ENCODE peak calls at places on chromosomes 5 and 9, in ten cellular contexts. One of them, this sample, is unnamed.

GRCh38 chr5:33257807-33258491 is 182.8 kb upstream of the TARS1 start:
- DNase-seq in fibroblast of gingiva: peak
- DNase-seq in tibial artery: no peak
- DNase-seq in dorsolateral prefrontal cortex: no peak
- DNase-seq in heart left ventricle: no peak
- DNase-seq in mesenteric fat pad: no peak
- DNase-seq in nephron progenitor cell: no peak
- DNase-seq in amniotic stem cell: peak
- DNase-seq in EL: peak
- DNase-seq in HT1080: peak
- DNase-seq in this sample: peak

GRCh38 chr9:94853887-94854286 is 127.4 kb downstream of the AOPEP start:
- DNase-seq in fibroblast of gingiva: no peak
- DNase-seq in tibial artery: no peak
- DNase-seq in dorsolateral prefrontal cortex: no peak
- DNase-seq in heart left ventricle: no peak
- DNase-seq in mesenteric fat pad: no peak
- DNase-seq in nephron progenitor cell: no peak
- DNase-seq in amniotic stem cell: no peak
- DNase-seq in EL: no peak
- DNase-seq in HT1080: peak
- DNase-seq in this sample: no peak

GRCh38 chr5:168177831-168178450 is 113.5 kb upstream of the WWC1 start:
- DNase-seq in fibroblast of gingiva: no peak
- DNase-seq in tibial artery: no peak
- DNase-seq in dorsolateral prefrontal cortex: no peak
- DNase-seq in heart left ventricle: peak
- DNase-seq in mesenteric fat pad: no peak
- DNase-seq in nephron progenitor cell: peak
- DNase-seq in amniotic stem cell: no peak
- DNase-seq in EL: no peak
- DNase-seq in HT1080: no peak
- DNase-seq in this sample: no peak

GRCh38 chr9:98740226-98740881 is 31.6 kb upstream of the GABBR2 start:
- DNase-seq in fibroblast of gingiva: no peak
- DNase-seq in tibial artery: no peak
- DNase-seq in dorsolateral prefrontal cortex: no peak
- DNase-seq in heart left ventricle: no peak
- DNase-seq in mesenteric fat pad: no peak
- DNase-seq in nephron progenitor cell: no peak
- DNase-seq in amniotic stem cell: no peak
- DNase-seq in EL: no peak
- DNase-seq in HT1080: no peak
- DNase-seq in this sample: no peak

GRCh38 chr5:121758640-121759039 is 93.0 kb upstream of the FTMT start:
- DNase-seq in fibroblast of gingiva: no peak
- DNase-seq in tibial artery: no peak
- DNase-seq in dorsolateral prefrontal cortex: no peak
- DNase-seq in heart left ventricle: no peak
- DNase-seq in mesenteric fat pad: no peak
- DNase-seq in nephron progenitor cell: no peak
- DNase-seq in amniotic stem cell: no peak
- DNase-seq in EL: no peak
- DNase-seq in HT1080: no peak
- DNase-seq in this sample: no peak

GRCh38 chr5:83222906-83223305 is 145.6 kb downstream of the XRCC4 start:
- DNase-seq in fibroblast of gingiva: no peak
- DNase-seq in tibial artery: no peak
- DNase-seq in dorsolateral prefrontal cortex: no peak
- DNase-seq in heart left ventricle: no peak
- DNase-seq in mesenteric fat pad: no peak
- DNase-seq in nephron progenitor cell: no peak
- DNase-seq in amniotic stem cell: no peak
- DNase-seq in EL: no peak
- DNase-seq in HT1080: no peak
- DNase-seq in this sample: no peak

GRCh38 chr5:73274870-73275756 is 102.1 kb downstream of the TMEM174 start:
- DNase-seq in fibroblast of gingiva: peak
- DNase-seq in tibial artery: peak
- DNase-seq in dorsolateral prefrontal cortex: peak
- DNase-seq in heart left ventricle: no peak
- DNase-seq in mesenteric fat pad: no peak
- DNase-seq in nephron progenitor cell: no peak
- DNase-seq in amniotic stem cell: no peak
- DNase-seq in EL: no peak
- DNase-seq in HT1080: no peak
- DNase-seq in this sample: peak

GRCh38 chr5:43348207-43348606 is 35.0 kb upstream of the HMGCS1 start:
- DNase-seq in fibroblast of gingiva: no peak
- DNase-seq in tibial artery: no peak
- DNase-seq in dorsolateral prefrontal cortex: no peak
- DNase-seq in heart left ventricle: no peak
- DNase-seq in mesenteric fat pad: no peak
- DNase-seq in nephron progenitor cell: no peak
- DNase-seq in amniotic stem cell: no peak
- DNase-seq in EL: no peak
- DNase-seq in HT1080: no peak
- DNase-seq in this sample: no peak

GRCh38 chr5:28009526-28010025 is 971.2 kb upstream of the CDH9 start:
- DNase-seq in fibroblast of gingiva: no peak
- DNase-seq in tibial artery: no peak
- DNase-seq in dorsolateral prefrontal cortex: no peak
- DNase-seq in heart left ventricle: no peak
- DNase-seq in mesenteric fat pad: no peak
- DNase-seq in nephron progenitor cell: no peak
- DNase-seq in amniotic stem cell: no peak
- DNase-seq in EL: no peak
- DNase-seq in HT1080: no peak
- DNase-seq in this sample: no peak

GRCh38 chr9:118305371-118305770 is 601.2 kb downstream of the TLR4 start:
- DNase-seq in fibroblast of gingiva: no peak
- DNase-seq in tibial artery: no peak
- DNase-seq in dorsolateral prefrontal cortex: peak
- DNase-seq in heart left ventricle: no peak
- DNase-seq in mesenteric fat pad: no peak
- DNase-seq in nephron progenitor cell: no peak
- DNase-seq in amniotic stem cell: no peak
- DNase-seq in EL: no peak
- DNase-seq in HT1080: no peak
- DNase-seq in this sample: no peak

GRCh38 chr5:176824604-176825003 is 14.2 kb downstream of the UNC5A start:
- DNase-seq in fibroblast of gingiva: no peak
- DNase-seq in tibial artery: no peak
- DNase-seq in dorsolateral prefrontal cortex: no peak
- DNase-seq in heart left ventricle: no peak
- DNase-seq in mesenteric fat pad: no peak
- DNase-seq in nephron progenitor cell: no peak
- DNase-seq in amniotic stem cell: no peak
- DNase-seq in EL: no peak
- DNase-seq in HT1080: no peak
- DNase-seq in this sample: no peak

GRCh38 chr9:112886351-112886750 is 4.3 kb downstream of the SLC46A2 start:
- DNase-seq in fibroblast of gingiva: no peak
- DNase-seq in tibial artery: no peak
- DNase-seq in dorsolateral prefrontal cortex: no peak
- DNase-seq in heart left ventricle: no peak
- DNase-seq in mesenteric fat pad: peak
- DNase-seq in nephron progenitor cell: no peak
- DNase-seq in amniotic stem cell: no peak
- DNase-seq in EL: no peak
- DNase-seq in HT1080: no peak
- DNase-seq in this sample: no peak

GRCh38 chr5:1762121-1762877 is 37.3 kb downstream of the MRPL36 start:
- DNase-seq in fibroblast of gingiva: no peak
- DNase-seq in tibial artery: peak
- DNase-seq in dorsolateral prefrontal cortex: no peak
- DNase-seq in heart left ventricle: peak
- DNase-seq in mesenteric fat pad: peak
- DNase-seq in nephron progenitor cell: no peak
- DNase-seq in amniotic stem cell: no peak
- DNase-seq in EL: no peak
- DNase-seq in HT1080: no peak
- DNase-seq in this sample: no peak

GRCh38 chr5:167565555-167565954 is 725.9 kb upstream of the WWC1 start:
- DNase-seq in fibroblast of gingiva: no peak
- DNase-seq in tibial artery: no peak
- DNase-seq in dorsolateral prefrontal cortex: no peak
- DNase-seq in heart left ventricle: no peak
- DNase-seq in mesenteric fat pad: no peak
- DNase-seq in nephron progenitor cell: no peak
- DNase-seq in amniotic stem cell: no peak
- DNase-seq in EL: no peak
- DNase-seq in HT1080: peak
- DNase-seq in this sample: no peak

GRCh38 chr9:86408121-86408520 is 53.9 kb upstream of the TUT7 start:
- DNase-seq in fibroblast of gingiva: no peak
- DNase-seq in tibial artery: no peak
- DNase-seq in dorsolateral prefrontal cortex: no peak
- DNase-seq in heart left ventricle: no peak
- DNase-seq in mesenteric fat pad: no peak
- DNase-seq in nephron progenitor cell: no peak
- DNase-seq in amniotic stem cell: no peak
- DNase-seq in EL: peak
- DNase-seq in HT1080: no peak
- DNase-seq in this sample: no peak

GRCh38 chr9:114049453-114050225 is 28.5 kb downstream of the AMBP start:
- DNase-seq in fibroblast of gingiva: no peak
- DNase-seq in tibial artery: no peak
- DNase-seq in dorsolateral prefrontal cortex: no peak
- DNase-seq in heart left ventricle: no peak
- DNase-seq in mesenteric fat pad: peak
- DNase-seq in nephron progenitor cell: no peak
- DNase-seq in amniotic stem cell: no peak
- DNase-seq in EL: no peak
- DNase-seq in HT1080: no peak
- DNase-seq in this sample: no peak